ENCODE peak calls at places on chromosome 13, in nine cellular contexts. U is suprapubic skin, T is HL-60, G is upper lobe of left lung, C is GM12878, J is vagina, B is HepG2, O is stomach, W is H1. X is an unnamed sample.

GRCh38 chr13:101383595-101383994 is 32.7 kb downstream of the NALCN start:
- DNase-seq in J (no peak), C (no peak), O (no peak), B (no peak), U (no peak), G (no peak), T (no peak), W (no peak), X (no peak)

GRCh38 chr13:105033999-105034398 is 1501.5 kb downstream of the EFNB2 start:
- DNase-seq in J (no peak), T (no peak), C (no peak), G (no peak), B (no peak), W (no peak), O (no peak), U (no peak), X (no peak)

GRCh38 chr13:74770361-74770760 is 636.2 kb upstream of the KLF12 start:
- DNase-seq in C (no peak), B (no peak), U (no peak), O (no peak), T (no peak), W (no peak), J (no peak), G (no peak), X (no peak)

GRCh38 chr13:40379794-40380608 is 286.4 kb downstream of the FOXO1 start:
- DNase-seq in G (no peak), O (no peak), J (no peak), B (no peak), U (no peak), T (no peak), C (no peak), W (no peak), X (no peak)

GRCh38 chr13:40113644-40114304 is 458.3 kb downstream of the COG6 start:
- DNase-seq in U (no peak), C (no peak), J (no peak), G (no peak), B (no peak), O (no peak), T (no peak), W (no peak), X (no peak)

GRCh38 chr13:46893820-46894533 is 2.9 kb downstream of the HTR2A start:
- DNase-seq in J (no peak), W (peak), T (peak), O (peak), B (no peak), U (peak), C (peak), G (peak), X (no peak)

GRCh38 chr13:95797016-95797415 is 120.1 kb downstream of the DNAJC3 start:
- DNase-seq in C (no peak), T (no peak), O (no peak), G (no peak), B (no peak), W (no peak), J (no peak), U (no peak), X (no peak)

GRCh38 chr13:50871405-50871804 is 27.9 kb upstream of the DLEU7 start:
- DNase-seq in U (no peak), J (no peak), W (no peak), B (no peak), G (no peak), O (no peak), T (no peak), C (no peak), X (no peak)

GRCh38 chr13:28347456-28348371 is 147.2 kb downstream of the FLT1 start:
- DNase-seq in T (peak), U (no peak), W (no peak), O (no peak), J (no peak), B (no peak), G (no peak), C (no peak), X (no peak)

DNA sequence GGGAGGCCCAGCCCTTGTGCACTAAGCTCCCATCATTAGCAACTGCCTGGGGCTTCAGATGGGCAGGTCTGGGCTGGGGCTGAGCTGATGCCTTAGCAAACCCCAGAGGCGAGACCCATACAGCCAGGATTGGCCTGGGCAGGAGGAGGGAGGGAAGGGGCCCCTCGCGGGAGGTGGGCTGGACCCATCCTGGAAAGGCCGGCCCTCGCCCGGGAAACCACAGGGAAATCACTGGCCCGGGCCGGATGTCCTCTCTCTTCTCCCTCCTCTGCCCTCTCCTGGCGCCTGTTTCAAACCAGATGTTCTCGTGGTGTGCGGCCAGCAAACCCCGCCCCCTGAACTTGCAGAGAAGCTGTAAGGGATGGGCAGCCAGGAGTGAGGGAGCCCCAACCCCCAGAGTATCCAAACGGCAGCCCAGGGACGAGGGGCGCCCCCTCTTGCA is 43.1 kb downstream of the TMEM255B start:
- DNase-seq in U (peak), T (no peak), C (no peak), J (no peak), G (peak), O (no peak), W (no peak), B (peak), X (no peak)
- H3K27ac ChIP-seq in U (no peak), T (no peak), C (no peak), J (peak), G (no peak), O (no peak), W (no peak), B (no peak), X (no peak)

DNA sequence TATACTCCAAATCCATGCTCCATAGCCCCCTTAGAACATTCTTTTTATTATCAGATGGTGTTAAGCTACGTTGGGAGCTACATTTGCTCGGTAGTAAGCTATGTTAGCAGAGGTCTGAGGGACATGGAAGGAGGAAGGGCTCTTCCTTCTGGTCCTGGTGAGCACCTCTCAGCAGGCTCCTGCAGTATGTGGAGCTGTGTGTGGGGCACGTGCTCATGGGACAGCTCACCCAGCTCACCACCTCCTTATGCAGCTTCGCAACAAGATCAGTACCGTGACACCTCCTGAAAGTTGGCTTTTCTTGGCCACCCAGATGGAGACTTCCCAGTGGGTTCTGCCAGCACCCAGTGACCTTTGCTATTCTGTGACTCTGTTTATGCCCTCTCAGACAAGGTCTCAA is 400.5 kb upstream of the SLC10A2 start:
- DNase-seq in G (no peak), B (no peak), O (no peak), C (no peak), T (no peak), J (no peak), W (no peak), U (no peak), X (no peak)
- TF ChIP-seq POLR2AphosphoS5 in G (no peak), B (no peak), O (no peak), C (no peak), T (no peak), J (no peak), W (no peak), U (no peak), X (no peak)

GRCh38 chr13:60700994-60701393 is 304.0 kb downstream of the TDRD3 start:
- DNase-seq in W (no peak), J (no peak), G (no peak), T (no peak), U (no peak), C (no peak), O (no peak), B (no peak), X (no peak)
- H3K27ac ChIP-seq in W (no peak), J (no peak), G (no peak), T (no peak), U (no peak), C (no peak), O (no peak), B (no peak), X (no peak)

DNA sequence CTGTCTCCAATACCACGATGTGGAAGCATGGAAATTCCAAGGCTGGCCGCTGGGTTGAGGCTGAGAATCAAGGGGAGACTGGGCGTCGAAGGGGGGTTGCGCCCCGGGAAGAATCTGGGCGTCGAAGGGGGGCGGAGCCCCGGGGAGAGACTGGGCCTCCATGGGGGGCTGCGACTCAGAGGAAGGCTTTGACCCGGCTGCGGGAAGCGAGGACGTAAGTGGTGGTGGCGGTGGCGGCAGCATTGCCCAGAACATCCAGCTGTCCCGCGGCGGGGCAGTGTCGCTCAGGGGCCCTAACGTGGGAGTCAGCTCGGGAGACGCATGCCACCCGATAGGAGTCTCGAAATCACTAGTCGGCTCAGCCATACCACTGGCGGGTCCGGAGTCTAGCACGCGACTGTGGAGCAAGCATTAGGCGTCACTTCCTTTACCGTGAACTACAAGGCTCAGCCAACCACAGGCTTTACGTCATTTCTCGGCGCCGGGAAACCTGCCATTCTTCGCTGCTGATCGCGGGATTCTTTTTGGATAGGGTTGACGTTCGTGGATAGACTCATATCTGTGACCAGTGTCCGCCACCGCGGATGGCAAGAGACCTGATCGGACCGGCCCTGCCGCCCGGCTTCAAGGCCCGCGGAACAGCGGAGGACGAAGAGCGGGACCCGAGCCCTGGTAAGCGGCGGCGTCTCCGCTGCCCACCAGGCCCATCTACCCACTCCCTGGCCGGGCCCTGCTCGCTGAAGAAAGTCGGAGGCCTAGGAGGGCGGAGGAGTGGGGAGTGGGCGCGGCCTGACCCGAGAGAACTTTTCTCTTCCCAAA is at the start of the genes GPALPP1 and NUFIP1:
- DNase-seq in C (peak), O (peak), W (peak), T (peak), U (peak), G (peak), B (peak), J (peak), X (peak)
- TF ChIP-seq POLR2AphosphoS5 in C (peak), O (peak), W (peak), T (peak), U (no peak), G (peak), B (peak), J (peak), X (peak)